ENCODE peak calls at places on chromosomes 16 and 17, in six cellular contexts. One of them, this sample, is unnamed.

GRCh38 chr16:7744546-7745294 is 412.1 kb downstream of the RBFOX1 start:
- DNase-seq in GM12878: no peak
- DNase-seq in HepG2: no peak
- DNase-seq in GM12892: no peak
- DNase-seq in K562: no peak
- DNase-seq in H1: no peak
- DNase-seq in this sample: no peak

GRCh38 chr17:48391460-48391859 is 38.6 kb downstream of the SKAP1 start:
- DNase-seq in HepG2: no peak
- DNase-seq in GM12878: no peak
- DNase-seq in H1: no peak
- DNase-seq in GM12892: no peak
- DNase-seq in K562: no peak
- DNase-seq in this sample: no peak

GRCh38 chr17:31508310-31509094 is 117.0 kb downstream of the RAB11FIP4 start:
- DNase-seq in H1: no peak
- DNase-seq in HepG2: peak
- DNase-seq in GM12892: no peak
- DNase-seq in GM12878: peak
- DNase-seq in K562: peak
- DNase-seq in this sample: no peak

GRCh38 chr17:10681866-10682446 is 15.4 kb downstream of the SCO1 start:
- DNase-seq in H1: no peak
- DNase-seq in K562: no peak
- DNase-seq in GM12892: no peak
- DNase-seq in HepG2: no peak
- DNase-seq in GM12878: no peak
- DNase-seq in this sample: no peak

GRCh38 chr16:55264949-55265348 is 59.1 kb upstream of the IRX6 start:
- DNase-seq in GM12878: no peak
- DNase-seq in H1: no peak
- DNase-seq in HepG2: no peak
- DNase-seq in K562: no peak
- DNase-seq in GM12892: no peak
- DNase-seq in this sample: no peak

GRCh38 chr16:13429411-13429810 is 490.5 kb upstream of the ERCC4 start:
- DNase-seq in H1: no peak
- DNase-seq in GM12878: no peak
- DNase-seq in HepG2: no peak
- DNase-seq in K562: no peak
- DNase-seq in GM12892: no peak
- DNase-seq in this sample: no peak

GRCh38 chr16:61798741-61799140 is 237.5 kb downstream of the CDH8 start:
- DNase-seq in H1: no peak
- DNase-seq in GM12878: no peak
- DNase-seq in HepG2: no peak
- DNase-seq in GM12892: no peak
- DNase-seq in K562: no peak
- DNase-seq in this sample: no peak

GRCh38 chr16:84237994-84238750 is 1.6 kb downstream of the KCNG4 start:
- DNase-seq in H1: no peak
- DNase-seq in GM12892: no peak
- DNase-seq in HepG2: no peak
- DNase-seq in GM12878: no peak
- DNase-seq in K562: no peak
- DNase-seq in this sample: no peak

GRCh38 chr16:72481419-72481818 is 309.5 kb upstream of the PMFBP1 start:
- DNase-seq in GM12892: no peak
- DNase-seq in H1: no peak
- DNase-seq in K562: no peak
- DNase-seq in GM12878: no peak
- DNase-seq in HepG2: no peak
- DNase-seq in this sample: no peak

GRCh38 chr16:87747626-87748025 is 18.2 kb downstream of the KLHDC4 start:
- DNase-seq in K562: no peak
- DNase-seq in HepG2: no peak
- DNase-seq in H1: no peak
- DNase-seq in GM12878: no peak
- DNase-seq in GM12892: no peak
- DNase-seq in this sample: no peak

GRCh38 chr17:45018514-45019176 is 32.8 kb downstream of the DCAKD start:
- DNase-seq in H1: no peak
- DNase-seq in GM12892: no peak
- DNase-seq in HepG2: no peak
- DNase-seq in K562: peak
- DNase-seq in GM12878: no peak
- DNase-seq in this sample: no peak

DNA sequence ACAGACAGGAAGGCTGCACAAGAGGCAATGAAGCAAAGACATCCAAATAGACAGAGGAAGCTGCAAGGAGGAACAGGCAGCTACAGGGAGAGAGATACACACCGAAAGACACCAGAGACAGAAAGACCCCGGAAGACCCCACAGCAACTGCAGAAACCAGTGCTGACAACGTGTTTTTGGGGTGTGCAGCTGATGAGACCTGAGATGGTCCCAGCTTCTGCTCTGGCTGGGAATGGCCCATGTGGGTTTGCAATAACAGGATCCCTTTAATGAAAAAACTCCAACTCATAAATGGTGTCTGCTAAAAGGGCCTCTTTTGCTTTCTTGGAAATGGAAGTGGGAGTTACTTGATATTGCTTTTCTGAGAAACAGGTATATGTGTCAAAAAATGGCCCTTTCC is 101.5 kb upstream of the CDH11 start:
- DNase-seq in HepG2: no peak
- DNase-seq in H1: no peak
- DNase-seq in GM12878: no peak
- DNase-seq in K562: no peak
- DNase-seq in GM12892: no peak
- DNase-seq in this sample: no peak
- TF ChIP-seq POLR2A in HepG2: no peak
- TF ChIP-seq POLR2A in H1: peak
- TF ChIP-seq POLR2A in GM12878: no peak
- TF ChIP-seq POLR2A in K562: no peak
- TF ChIP-seq POLR2A in GM12892: no peak
- TF ChIP-seq POLR2A in this sample: no peak

DNA sequence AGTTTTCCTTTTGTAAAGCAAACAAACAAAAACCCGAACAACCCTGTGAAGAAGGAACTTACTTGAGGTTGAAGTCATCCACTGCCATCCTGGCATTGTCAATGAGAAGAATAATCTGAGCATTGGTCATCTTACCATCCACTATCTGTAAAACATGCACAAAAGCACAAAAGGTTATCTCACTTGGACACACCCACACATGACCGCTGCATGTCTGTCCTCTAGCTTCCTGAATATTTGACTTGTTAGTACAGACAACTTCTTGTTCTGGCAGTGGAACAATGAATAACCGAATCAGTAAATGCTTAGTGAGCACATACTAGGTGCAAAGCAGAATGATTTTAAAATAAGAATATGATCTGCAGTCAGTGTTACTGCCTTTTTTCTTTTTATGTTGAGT is 6.1 kb downstream of the KRT23 start:
- DNase-seq in K562: no peak
- DNase-seq in H1: no peak
- DNase-seq in GM12878: no peak
- DNase-seq in GM12892: no peak
- DNase-seq in HepG2: peak
- DNase-seq in this sample: no peak
- TF ChIP-seq TAF1 in K562: no peak
- TF ChIP-seq TAF1 in H1: no peak
- TF ChIP-seq TAF1 in GM12878: no peak
- TF ChIP-seq TAF1 in GM12892: no peak
- TF ChIP-seq TAF1 in HepG2: no peak
- TF ChIP-seq TAF1 in this sample: no peak

GRCh38 chr16:67244387-67245188 is 2.7 kb downstream of the FHOD1 start:
- DNase-seq in HepG2: no peak
- DNase-seq in GM12878: peak
- DNase-seq in K562: peak
- DNase-seq in H1: no peak
- DNase-seq in GM12892: peak
- DNase-seq in this sample: peak
- TF ChIP-seq POLR2AphosphoS5 in HepG2: no peak
- TF ChIP-seq POLR2AphosphoS5 in GM12878: peak
- TF ChIP-seq POLR2AphosphoS5 in K562: peak
- TF ChIP-seq POLR2AphosphoS5 in H1: no peak
- TF ChIP-seq POLR2AphosphoS5 in GM12892: peak
- TF ChIP-seq POLR2AphosphoS5 in this sample: no peak

DNA sequence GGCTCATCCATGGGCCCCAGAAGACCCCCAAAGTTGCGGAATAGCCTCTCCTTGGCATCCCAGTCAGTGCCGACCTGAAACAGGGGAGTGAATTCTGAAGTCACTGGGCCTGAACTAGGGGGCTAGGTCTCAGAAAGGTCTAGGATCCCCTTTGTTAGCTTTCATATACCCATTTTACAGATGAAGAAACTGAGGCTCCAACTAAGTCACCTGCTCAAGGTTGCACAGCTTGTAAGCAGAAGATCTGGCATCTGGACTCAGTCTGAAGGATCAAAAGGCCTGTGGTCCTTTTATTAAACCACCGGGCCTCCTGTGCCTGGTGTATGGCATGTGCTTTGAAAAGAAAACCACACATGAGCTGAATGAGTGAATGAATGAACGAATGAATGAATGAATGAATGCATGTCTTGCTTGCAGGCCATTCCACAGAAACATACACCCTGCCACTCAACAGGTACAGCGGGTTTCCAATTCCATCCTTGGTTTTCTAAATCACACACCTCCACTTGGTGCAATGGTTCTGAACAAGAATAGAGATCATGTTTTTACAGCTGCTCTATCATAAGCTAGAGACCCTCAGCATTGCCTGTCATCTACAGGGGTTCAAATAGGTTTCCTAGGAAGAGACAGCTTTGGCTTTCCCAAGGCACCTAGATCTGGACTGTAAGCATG is 352.7 kb downstream of the XYLT1 start:
- DNase-seq in H1: no peak
- DNase-seq in HepG2: no peak
- DNase-seq in GM12892: no peak
- DNase-seq in K562: no peak
- DNase-seq in GM12878: no peak
- DNase-seq in this sample: no peak
- TF ChIP-seq POLR2A in H1: no peak
- TF ChIP-seq POLR2A in HepG2: no peak
- TF ChIP-seq POLR2A in GM12892: no peak
- TF ChIP-seq POLR2A in K562: no peak
- TF ChIP-seq POLR2A in GM12878: no peak
- TF ChIP-seq POLR2A in this sample: no peak

DNA sequence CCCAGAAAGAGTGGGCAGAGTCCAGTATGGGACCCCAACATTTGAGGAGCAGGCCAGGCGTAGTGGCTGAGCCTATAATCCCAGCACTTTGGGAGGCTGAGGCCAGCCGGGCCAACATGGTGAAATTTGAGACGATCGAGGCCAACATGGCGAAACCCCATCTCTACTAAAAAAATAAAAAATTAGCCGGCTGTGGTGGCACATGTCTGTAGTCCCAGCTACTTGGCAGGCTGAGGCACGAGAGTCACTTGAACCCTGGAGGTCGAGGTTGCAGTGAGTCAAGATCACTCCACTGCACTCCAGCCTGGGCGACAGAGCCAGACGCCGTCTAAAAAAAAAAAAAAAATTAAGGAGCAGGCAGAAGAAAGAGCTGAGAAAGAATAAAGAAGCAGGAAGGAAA is 6.0 kb upstream of the DNAI2 start:
- DNase-seq in H1: no peak
- DNase-seq in HepG2: no peak
- DNase-seq in GM12892: no peak
- DNase-seq in GM12878: no peak
- DNase-seq in K562: no peak
- DNase-seq in this sample: no peak
- TF ChIP-seq TAF1 in H1: no peak
- TF ChIP-seq TAF1 in HepG2: no peak
- TF ChIP-seq TAF1 in GM12892: no peak
- TF ChIP-seq TAF1 in GM12878: no peak
- TF ChIP-seq TAF1 in K562: no peak
- TF ChIP-seq TAF1 in this sample: no peak

DNA sequence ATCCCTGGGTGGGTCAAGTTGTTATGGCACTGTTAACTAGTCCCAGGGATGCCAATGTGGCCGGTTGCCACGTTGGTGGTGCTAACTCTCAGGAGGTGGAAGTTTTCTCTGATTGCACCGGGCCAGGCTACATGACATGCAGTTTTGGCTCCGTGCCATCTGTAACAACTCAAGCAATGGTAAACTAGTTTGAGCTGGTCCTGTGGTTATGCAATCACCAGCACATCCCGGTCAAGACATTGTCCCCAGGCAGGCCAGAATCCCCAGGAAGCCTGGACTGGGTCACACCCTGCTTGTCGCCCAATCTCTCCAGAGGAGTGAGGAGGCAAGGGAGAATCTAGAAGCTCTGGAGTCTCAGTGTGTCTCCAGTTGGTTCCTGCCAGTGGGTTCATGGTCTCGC is 10.1 kb upstream of the CCL17 start:
- DNase-seq in H1: no peak
- DNase-seq in GM12878: no peak
- DNase-seq in GM12892: no peak
- DNase-seq in HepG2: no peak
- DNase-seq in K562: no peak
- DNase-seq in this sample: no peak
- TF ChIP-seq POLR2AphosphoS5 in H1: no peak
- TF ChIP-seq POLR2AphosphoS5 in GM12878: no peak
- TF ChIP-seq POLR2AphosphoS5 in GM12892: no peak
- TF ChIP-seq POLR2AphosphoS5 in HepG2: no peak
- TF ChIP-seq POLR2AphosphoS5 in K562: no peak
- TF ChIP-seq POLR2AphosphoS5 in this sample: no peak

DNA sequence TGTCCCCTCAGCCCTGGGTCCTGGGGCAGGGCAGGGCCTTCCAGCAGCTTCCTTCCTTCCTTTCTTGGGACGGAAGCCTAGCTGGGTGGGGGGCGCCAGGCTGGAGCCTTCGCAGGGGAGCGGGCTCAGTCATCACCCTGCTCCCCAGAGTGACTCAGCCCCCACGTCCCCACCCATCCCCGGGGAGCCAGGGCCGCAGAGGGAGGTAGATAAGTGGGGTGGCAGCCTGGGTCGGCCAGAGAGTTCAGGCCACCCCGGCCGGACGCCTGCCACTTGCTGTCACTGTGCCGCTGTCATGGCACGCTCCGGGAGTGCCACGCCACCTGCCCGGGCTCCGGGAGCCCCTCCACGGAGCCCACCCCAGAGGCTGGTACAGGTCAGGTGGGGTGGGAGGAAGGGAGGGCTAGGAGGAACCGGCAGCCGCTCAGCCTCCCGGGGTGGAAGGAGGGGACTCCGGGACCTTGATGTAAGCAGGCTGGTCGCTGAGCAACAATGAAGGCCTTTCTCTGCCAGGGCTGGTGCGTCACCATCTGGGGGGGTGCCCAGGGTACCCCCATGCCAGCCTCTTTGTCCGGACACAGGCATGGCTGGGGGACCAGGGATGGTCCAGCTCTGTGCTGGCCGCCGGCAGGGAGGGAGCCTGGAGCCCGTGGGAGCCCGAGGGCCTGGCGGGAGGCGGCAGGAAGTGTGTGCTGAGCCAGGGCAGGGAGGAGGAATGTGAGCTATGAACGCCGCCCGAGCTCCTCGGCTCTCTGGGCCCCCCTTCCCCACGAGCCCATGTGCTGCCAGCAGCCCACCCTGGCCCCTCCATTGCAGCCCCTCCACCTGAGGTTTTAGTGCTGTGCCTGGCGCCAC is 6.6 kb downstream of the NHERF2 start:
- DNase-seq in H1: peak
- DNase-seq in HepG2: peak
- DNase-seq in GM12892: no peak
- DNase-seq in K562: peak
- DNase-seq in GM12878: no peak
- DNase-seq in this sample: no peak
- TF ChIP-seq POLR2A in H1: no peak
- TF ChIP-seq POLR2A in HepG2: no peak
- TF ChIP-seq POLR2A in GM12892: no peak
- TF ChIP-seq POLR2A in K562: no peak
- TF ChIP-seq POLR2A in GM12878: no peak
- TF ChIP-seq POLR2A in this sample: no peak

This sample was measured in GM12891.